ENCODE peak calls at places on chromosomes 11 and 22, in five cellular contexts. One of them, this sample, is unnamed.

GRCh38 chr11:40306938-40307548 is 1152.4 kb downstream of the LRRC4C start:
- DNase-seq in IMR-90: peak
- DNase-seq in HepG2: peak
- DNase-seq in GM12878: no peak
- DNase-seq in K562: peak
- DNase-seq in this sample: peak

GRCh38 chr22:44088976-44089570 is 65.0 kb downstream of the PARVB start:
- DNase-seq in IMR-90: peak
- DNase-seq in HepG2: no peak
- DNase-seq in GM12878: no peak
- DNase-seq in K562: no peak
- DNase-seq in this sample: no peak

GRCh38 chr22:44391481-44392445 is 79.0 kb upstream of the SHISAL1 start:
- DNase-seq in IMR-90: no peak
- DNase-seq in HepG2: no peak
- DNase-seq in GM12878: no peak
- DNase-seq in K562: no peak
- DNase-seq in this sample: no peak

GRCh38 chr22:28075260-28075981 is 156.4 kb upstream of the PITPNB start:
- DNase-seq in IMR-90: peak
- DNase-seq in HepG2: peak
- DNase-seq in GM12878: no peak
- DNase-seq in K562: peak
- DNase-seq in this sample: no peak

GRCh38 chr22:47276219-47276843 is 513.9 kb downstream of the TBC1D22A start:
- DNase-seq in IMR-90: no peak
- DNase-seq in HepG2: no peak
- DNase-seq in GM12878: no peak
- DNase-seq in K562: no peak
- DNase-seq in this sample: no peak

GRCh38 chr11:112024178-112024777 is 930 bp upstream of the DLAT start:
- DNase-seq in IMR-90: no peak
- DNase-seq in HepG2: no peak
- DNase-seq in GM12878: no peak
- DNase-seq in K562: peak
- DNase-seq in this sample: no peak

GRCh38 chr11:29449280-29450074 is 567.4 kb downstream of the KCNA4 start:
- DNase-seq in IMR-90: no peak
- DNase-seq in HepG2: no peak
- DNase-seq in GM12878: no peak
- DNase-seq in K562: no peak
- DNase-seq in this sample: no peak

GRCh38 chr22:28395920-28396447 is 283.7 kb downstream of the TTC28 start:
- DNase-seq in IMR-90: peak
- DNase-seq in HepG2: peak
- DNase-seq in GM12878: no peak
- DNase-seq in K562: peak
- DNase-seq in this sample: no peak

GRCh38 chr22:41565403-41566054 is 4.7 kb downstream of the CSDC2 start:
- DNase-seq in IMR-90: peak
- DNase-seq in HepG2: peak
- DNase-seq in GM12878: no peak
- DNase-seq in K562: peak
- DNase-seq in this sample: no peak

GRCh38 chr22:44807232-44807631 is 54.9 kb downstream of the ARHGAP8 start:
- DNase-seq in IMR-90: no peak
- DNase-seq in HepG2: no peak
- DNase-seq in GM12878: no peak
- DNase-seq in K562: no peak
- DNase-seq in this sample: no peak

GRCh38 chr11:27040302-27041115 is at the start of gene BBOX1:
- DNase-seq in IMR-90: no peak
- DNase-seq in HepG2: no peak
- DNase-seq in GM12878: no peak
- DNase-seq in K562: no peak
- DNase-seq in this sample: peak

GRCh38 chr11:111775024-111775710 is 9.0 kb upstream of the PPP2R1B start:
- DNase-seq in IMR-90: peak
- DNase-seq in HepG2: no peak
- DNase-seq in GM12878: no peak
- DNase-seq in K562: no peak
- DNase-seq in this sample: no peak

GRCh38 chr11:66607126-66607834 is 9.2 kb upstream of the RBM14 start:
- DNase-seq in IMR-90: peak
- DNase-seq in HepG2: peak
- DNase-seq in GM12878: no peak
- DNase-seq in K562: no peak
- DNase-seq in this sample: no peak

GRCh38 chr11:120236169-120237107 is 3.5 kb upstream of the POU2F3 start:
- DNase-seq in IMR-90: peak
- DNase-seq in HepG2: no peak
- DNase-seq in GM12878: no peak
- DNase-seq in K562: peak
- DNase-seq in this sample: no peak

GRCh38 chr11:419248-420005 is 4.6 kb upstream of the SIGIRR start:
- DNase-seq in IMR-90: no peak
- DNase-seq in HepG2: no peak
- DNase-seq in GM12878: no peak
- DNase-seq in K562: no peak
- DNase-seq in this sample: no peak

GRCh38 chr11:73266644-73267015 is 5.5 kb upstream of the P2RY6 start:
- DNase-seq in IMR-90: no peak
- DNase-seq in HepG2: no peak
- DNase-seq in GM12878: no peak
- DNase-seq in K562: peak
- DNase-seq in this sample: no peak

GRCh38 chr11:101470881-101471535 is 112.8 kb downstream of the TRPC6 start:
- DNase-seq in IMR-90: peak
- DNase-seq in HepG2: peak
- DNase-seq in GM12878: no peak
- DNase-seq in K562: no peak
- DNase-seq in this sample: no peak

GRCh38 chr11:35943294-35943693 is 568 bp upstream of the LDLRAD3 start:
- DNase-seq in IMR-90: no peak
- DNase-seq in HepG2: no peak
- DNase-seq in GM12878: no peak
- DNase-seq in K562: no peak
- DNase-seq in this sample: no peak

GRCh38 chr11:123519055-123519796 is 89.2 kb downstream of the GRAMD1B start:
- DNase-seq in IMR-90: peak
- DNase-seq in HepG2: no peak
- DNase-seq in GM12878: no peak
- DNase-seq in K562: no peak
- DNase-seq in this sample: peak
- TF ChIP-seq MXI1 in IMR-90: no peak
- TF ChIP-seq MXI1 in HepG2: no peak
- TF ChIP-seq MXI1 in GM12878: no peak
- TF ChIP-seq MXI1 in K562: no peak
- TF ChIP-seq MXI1 in this sample: no peak

DNA sequence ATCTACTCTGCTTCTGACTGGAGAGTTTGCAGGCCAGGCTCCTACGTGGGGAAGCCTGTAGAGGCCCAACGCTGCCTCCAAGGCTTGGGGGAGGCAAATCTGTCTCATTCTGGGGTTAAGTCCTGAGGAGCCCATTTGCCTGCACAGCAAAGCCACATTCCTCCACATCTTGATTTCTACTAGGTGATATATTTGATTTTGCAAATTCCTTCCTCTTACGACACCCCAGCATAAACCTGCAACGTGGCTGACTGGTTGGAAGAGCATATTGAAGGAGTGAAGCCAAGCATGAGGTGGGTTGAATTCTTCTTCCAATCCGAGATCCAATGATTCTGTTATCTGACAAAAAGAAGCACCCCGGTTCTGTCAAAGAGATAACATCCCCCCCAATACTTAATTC is 87.1 kb downstream of the FBXO7 start:
- DNase-seq in IMR-90: no peak
- DNase-seq in HepG2: no peak
- DNase-seq in GM12878: no peak
- DNase-seq in K562: no peak
- DNase-seq in this sample: no peak
- TF ChIP-seq MXI1 in IMR-90: no peak
- TF ChIP-seq MXI1 in HepG2: no peak
- TF ChIP-seq MXI1 in GM12878: no peak
- TF ChIP-seq MXI1 in K562: no peak
- TF ChIP-seq MXI1 in this sample: no peak

DNA sequence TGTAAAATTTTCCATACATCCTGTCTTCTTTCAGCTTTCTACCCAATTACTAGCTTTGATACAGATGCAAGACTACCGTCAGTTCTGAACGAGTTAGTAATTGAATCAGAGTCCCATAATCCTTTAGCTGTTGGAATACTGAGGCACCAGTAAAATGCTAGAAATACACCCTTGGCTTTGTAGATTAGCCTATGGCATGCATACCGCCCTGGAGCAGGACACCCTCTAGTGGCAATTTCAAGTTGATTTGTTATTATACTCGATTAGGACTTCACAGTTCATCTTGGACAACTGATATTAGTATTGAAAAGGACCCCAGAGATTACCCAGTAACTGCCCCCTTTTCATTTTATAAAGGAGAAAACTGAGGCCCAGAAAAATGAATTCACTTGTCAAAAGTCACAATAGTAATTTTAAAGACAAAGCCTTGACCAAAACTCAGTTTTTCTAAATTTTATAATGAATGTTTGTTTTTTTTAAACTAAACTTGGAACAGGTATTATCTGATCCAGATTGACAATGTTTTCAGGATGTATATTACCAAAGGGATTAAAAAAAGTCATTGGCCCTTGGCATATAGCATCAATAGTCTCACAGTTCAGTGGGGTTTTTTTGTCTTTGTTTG is 72.6 kb downstream of the HIPK3 start:
- DNase-seq in IMR-90: peak
- DNase-seq in HepG2: peak
- DNase-seq in GM12878: no peak
- DNase-seq in K562: peak
- DNase-seq in this sample: peak
- TF ChIP-seq MXI1 in IMR-90: no peak
- TF ChIP-seq MXI1 in HepG2: no peak
- TF ChIP-seq MXI1 in GM12878: no peak
- TF ChIP-seq MXI1 in K562: no peak
- TF ChIP-seq MXI1 in this sample: no peak

DNA sequence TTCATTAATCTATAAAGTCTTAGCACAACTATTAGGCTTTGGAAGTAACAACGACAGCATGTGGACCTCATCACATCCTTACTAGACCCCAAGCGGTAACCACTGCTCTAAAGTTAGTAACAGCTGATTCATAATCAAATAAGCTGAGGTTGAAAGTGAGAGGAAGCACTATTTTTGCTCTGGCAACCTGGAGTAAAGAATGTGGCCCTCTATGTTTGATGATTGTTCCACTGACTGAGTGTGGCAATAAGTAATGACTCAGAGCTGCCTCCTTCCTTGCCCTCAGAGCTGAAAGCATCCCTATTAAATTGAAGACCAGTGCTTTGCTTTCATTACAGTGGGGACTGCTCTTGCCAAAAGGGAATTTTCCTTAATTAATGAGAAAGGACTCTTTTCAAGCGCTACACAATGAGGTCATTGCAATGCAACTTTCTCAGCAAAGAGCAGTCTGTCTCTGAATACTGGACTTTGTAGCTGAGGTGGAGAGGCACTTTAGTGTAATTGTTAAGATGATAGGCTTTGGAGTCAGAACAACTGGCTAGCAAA is 906.1 kb upstream of the RAG2 start:
- DNase-seq in IMR-90: peak
- DNase-seq in HepG2: no peak
- DNase-seq in GM12878: peak
- DNase-seq in K562: no peak
- DNase-seq in this sample: no peak
- TF ChIP-seq MXI1 in IMR-90: no peak
- TF ChIP-seq MXI1 in HepG2: no peak
- TF ChIP-seq MXI1 in GM12878: no peak
- TF ChIP-seq MXI1 in K562: no peak
- TF ChIP-seq MXI1 in this sample: no peak

GRCh38 chr22:39677967-39678366 is 107.4 kb downstream of the CACNA1I start:
- DNase-seq in IMR-90: no peak
- DNase-seq in HepG2: no peak
- DNase-seq in GM12878: no peak
- DNase-seq in K562: no peak
- DNase-seq in this sample: no peak
- TF ChIP-seq MXI1 in IMR-90: no peak
- TF ChIP-seq MXI1 in HepG2: no peak
- TF ChIP-seq MXI1 in GM12878: no peak
- TF ChIP-seq MXI1 in K562: no peak
- TF ChIP-seq MXI1 in this sample: no peak

GRCh38 chr11:6377902-6378694 is 12.2 kb upstream of the SMPD1 start:
- DNase-seq in IMR-90: no peak
- DNase-seq in HepG2: no peak
- DNase-seq in GM12878: no peak
- DNase-seq in K562: no peak
- DNase-seq in this sample: no peak
- TF ChIP-seq MXI1 in IMR-90: no peak
- TF ChIP-seq MXI1 in HepG2: no peak
- TF ChIP-seq MXI1 in GM12878: no peak
- TF ChIP-seq MXI1 in K562: no peak
- TF ChIP-seq MXI1 in this sample: no peak

GRCh38 chr11:113796663-113797259 is 17.2 kb downstream of the CLDN25 start:
- DNase-seq in IMR-90: peak
- DNase-seq in HepG2: peak
- DNase-seq in GM12878: no peak
- DNase-seq in K562: peak
- DNase-seq in this sample: peak
- TF ChIP-seq MXI1 in IMR-90: no peak
- TF ChIP-seq MXI1 in HepG2: no peak
- TF ChIP-seq MXI1 in GM12878: no peak
- TF ChIP-seq MXI1 in K562: no peak
- TF ChIP-seq MXI1 in this sample: no peak

GRCh38 chr11:88480217-88480616 is 142.7 kb upstream of the CTSC start:
- DNase-seq in IMR-90: peak
- DNase-seq in HepG2: no peak
- DNase-seq in GM12878: no peak
- DNase-seq in K562: no peak
- DNase-seq in this sample: no peak
- TF ChIP-seq MXI1 in IMR-90: no peak
- TF ChIP-seq MXI1 in HepG2: no peak
- TF ChIP-seq MXI1 in GM12878: no peak
- TF ChIP-seq MXI1 in K562: no peak
- TF ChIP-seq MXI1 in this sample: no peak

DNA sequence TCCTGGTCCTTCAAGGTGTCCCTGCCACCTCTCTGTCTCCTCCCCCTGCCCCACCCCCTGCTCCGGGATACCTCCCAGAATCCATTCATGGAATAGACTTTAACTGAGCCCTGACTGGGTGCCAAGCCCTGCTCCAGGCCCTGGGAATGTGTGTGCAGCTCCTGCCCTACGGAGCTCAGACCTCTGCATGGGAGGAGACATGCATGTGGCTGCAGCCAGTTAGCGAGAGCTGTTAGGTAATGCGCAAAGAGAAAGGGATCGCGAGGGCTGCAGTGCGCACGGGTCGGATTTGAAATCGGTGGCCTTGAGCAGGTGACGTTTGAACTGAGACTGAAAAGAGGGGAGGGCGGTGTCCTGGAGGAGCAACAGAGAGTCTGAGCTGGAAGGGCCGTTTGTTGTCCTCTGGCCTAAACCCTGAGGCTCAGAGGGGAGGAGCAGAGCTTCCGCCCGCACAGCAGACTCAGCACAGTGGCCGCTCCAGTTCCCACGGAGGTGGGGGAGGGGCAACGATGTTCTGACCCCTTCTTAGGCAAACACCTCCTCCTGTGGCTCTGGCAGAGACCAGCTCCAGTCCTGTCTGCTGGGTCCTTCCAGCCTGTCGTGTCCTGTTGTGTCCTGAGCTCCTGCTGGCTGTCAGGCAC is 19.8 kb upstream of the LRRC10B start:
- DNase-seq in IMR-90: no peak
- DNase-seq in HepG2: peak
- DNase-seq in GM12878: no peak
- DNase-seq in K562: peak
- DNase-seq in this sample: peak
- TF ChIP-seq MXI1 in IMR-90: no peak
- TF ChIP-seq MXI1 in HepG2: no peak
- TF ChIP-seq MXI1 in GM12878: no peak
- TF ChIP-seq MXI1 in K562: no peak
- TF ChIP-seq MXI1 in this sample: no peak